ENCODE peak calls at places on chromosomes 4 and X, in four cellular contexts. Q is H1, C is GM12878, T is GM23248. O is an unnamed sample.
A peak's percentile ranks its signal among the peaks of the same experiment; 100 is the strongest.

GRCh38 chr4:126215759-126216158 is 901.0 kb downstream of the FAT4 start:
- DNase-seq in C (no peak), Q (no peak), T (no peak), O (no peak)

GRCh38 chr4:20592666-20593065 is 107.6 kb upstream of the PACRGL start:
- DNase-seq in T (peak; percentile 45), C (no peak), Q (no peak), O (peak; percentile 17)

GRCh38 chr4:136946307-136946907 is 585.9 kb downstream of the PCDH18 start:
- DNase-seq in Q (no peak), C (no peak), T (no peak), O (no peak)

GRCh38 chr4:152106113-152106763 is 345.4 kb upstream of the GATB start:
- DNase-seq in T (peak; percentile 97), Q (no peak), C (no peak), O (peak; percentile 90)

GRCh38 chrX:123834116-123834515 is 25.7 kb upstream of the XIAP start:
- DNase-seq in T (no peak), C (no peak), Q (no peak), O (no peak)

GRCh38 chr4:88230399-88230798 is 54.0 kb downstream of the PPM1K start:
- DNase-seq in T (no peak), C (no peak), Q (no peak), O (no peak)

GRCh38 chrX:50697691-50698090 is 116.3 kb downstream of the SHROOM4 start:
- DNase-seq in C (no peak), T (peak; percentile 74), Q (no peak), O (peak; percentile 44)

GRCh38 chr4:128524311-128524710 is 236.7 kb upstream of the PGRMC2 start:
- DNase-seq in Q (no peak), C (no peak), T (peak; percentile 96), O (peak; percentile 39)

GRCh38 chrX:41382699-41383645 is 49.0 kb downstream of the DDX3X start:
- DNase-seq in T (peak; percentile 66), C (no peak), Q (no peak), O (peak; percentile 56)

GRCh38 chr4:156377036-156377700 is 423.5 kb upstream of the CTSO start:
- DNase-seq in C (no peak), T (peak; percentile 64), Q (no peak), O (no peak)

GRCh38 chr4:82044141-82044993 is 329.4 kb downstream of the HNRNPD start:
- DNase-seq in T (peak; percentile 71), C (no peak), Q (peak; percentile 84), O (peak; percentile 85)

GRCh38 chr4:108030332-108030731 is 40.6 kb downstream of the HADH start:
- DNase-seq in C (no peak), Q (no peak), T (peak; percentile 87), O (peak; percentile 71)

GRCh38 chr4:173189117-173189693 is 20.6 kb downstream of the GALNT7 start:
- DNase-seq in C (no peak), T (peak; percentile 41), Q (no peak), O (no peak)

GRCh38 chr4:183407128-183407585 is 37.3 kb upstream of the CDKN2AIP start:
- DNase-seq in Q (peak; percentile 99), T (peak; percentile 82), C (peak; percentile 19), O (peak; percentile 91)

GRCh38 chrX:40247382-40247781 is 149.6 kb upstream of the BCOR start:
- DNase-seq in T (no peak), Q (no peak), C (no peak), O (no peak)

GRCh38 chr4:69731826-69732225 is 28.6 kb downstream of the SULT1B1 start:
- DNase-seq in C (no peak), T (no peak), Q (no peak), O (peak; percentile 40)

GRCh38 chr4:183860726-183861125 is 44.4 kb upstream of the STOX2 start:
- DNase-seq in T (no peak), C (no peak), Q (no peak), O (no peak)

GRCh38 chr4:19304028-19304427 is 947.7 kb upstream of the SLIT2 start:
- DNase-seq in T (no peak), C (no peak), Q (no peak), O (no peak)

GRCh38 chr4:167023359-167023925 is 210.9 kb downstream of the SPOCK3 start:
- DNase-seq in T (no peak), C (peak; percentile 3), Q (no peak), O (no peak)

GRCh38 chrX:50913520-50913919 is 3.0 kb downstream of the BMP15 start:
- DNase-seq in C (no peak), Q (no peak), T (no peak), O (no peak)

GRCh38 chrX:121987163-121987562 is 939.8 kb downstream of the GLUD2 start:
- DNase-seq in Q (no peak), C (no peak), T (peak; percentile 64), O (no peak)

GRCh38 chr4:125789018-125789417 is 474.3 kb downstream of the FAT4 start:
- DNase-seq in C (no peak), T (no peak), Q (no peak), O (no peak)

GRCh38 chr4:38177792-38178665 is 217.8 kb downstream of the PTTG2 start:
- DNase-seq in Q (no peak), T (peak; percentile 66), C (no peak), O (no peak)

GRCh38 chrX:9133426-9133825 is 99.5 kb upstream of the FAM9B start:
- DNase-seq in T (peak; percentile 53), Q (no peak), C (no peak), O (no peak)

GRCh38 chr4:82223715-82224114 is 150.1 kb downstream of the HNRNPD start:
- DNase-seq in C (no peak), Q (no peak), T (no peak), O (no peak)

GRCh38 chrX:38262715-38263620 is 42.3 kb upstream of the SRPX start:
- DNase-seq in Q (no peak), T (peak; percentile 1), C (no peak), O (no peak)

GRCh38 chr4:37799941-37800554 is 26.4 kb upstream of the PGM2 start:
- DNase-seq in Q (no peak), C (no peak), T (peak; percentile 3), O (no peak)

GRCh38 chrX:45771114-45771513 is 570.4 kb upstream of the DIPK2B start:
- DNase-seq in Q (no peak), C (no peak), T (peak; percentile 91), O (peak; percentile 68)

GRCh38 chr4:104989363-104989762 is 157.3 kb upstream of the TET2 start:
- DNase-seq in C (no peak), Q (no peak), T (no peak), O (no peak)

GRCh38 chrX:51144828-51145442 is 187.7 kb upstream of the NUDT10 start:
- DNase-seq in C (peak; percentile 1), T (peak; percentile 37), Q (peak; percentile 43), O (peak; percentile 62)

GRCh38 chr4:71630783-71631182 is 153.1 kb downstream of the GC start:
- DNase-seq in Q (no peak), C (no peak), T (no peak), O (no peak)

DNA sequence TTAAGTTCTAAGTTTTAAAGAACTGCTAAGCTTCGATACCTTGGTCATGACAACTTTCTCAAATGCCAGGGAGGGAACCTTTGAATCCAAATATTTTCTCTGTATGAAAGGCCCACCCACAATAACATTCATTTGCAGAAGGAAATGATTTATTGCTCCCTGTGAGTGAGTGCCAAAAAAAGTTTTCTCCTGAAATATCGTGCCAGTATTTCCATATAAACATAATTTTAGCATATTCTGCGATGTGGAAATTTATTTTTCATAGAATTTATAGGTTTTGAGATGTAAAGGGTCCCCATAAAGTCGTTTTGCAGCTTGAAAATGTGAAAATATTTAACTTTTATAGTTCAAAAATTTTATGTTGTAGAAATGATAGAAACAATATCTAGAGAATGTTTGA is 53.9 kb downstream of the BMPR1B start:
- DNase-seq in C (no peak), T (no peak), Q (no peak), O (no peak)
- H3K79me2 ChIP-seq in C (no peaks in the 10 kb centered on the region), T (no peaks in the 10 kb centered on the region), Q (no peaks in the 10 kb centered on the region), O (no peaks in the 10 kb centered on the region)

GRCh38 chr4:36241771-36242170 is 2.5 kb downstream of the ARAP2 start:
- DNase-seq in T (no peak), Q (no peak), C (peak; percentile 53), O (no peak)

GRCh38 chr4:36237366-36238353 is 6.7 kb downstream of the ARAP2 start:
- DNase-seq in Q (no peak), T (no peak), C (no peak), O (no peak)

GRCh38 chr4:36244257-36245084 is at the start of gene ARAP2:
- DNase-seq in C (no peak), T (peak; percentile 21), Q (peak; percentile 67), O (peak; percentile 90)

GRCh38 chr4:36243355-36244256 is 708 bp downstream of the ARAP2 start:
- DNase-seq in C (no peak), Q (peak; percentile 67), T (peak; percentile 17), O (peak; percentile 68)

DNA sequence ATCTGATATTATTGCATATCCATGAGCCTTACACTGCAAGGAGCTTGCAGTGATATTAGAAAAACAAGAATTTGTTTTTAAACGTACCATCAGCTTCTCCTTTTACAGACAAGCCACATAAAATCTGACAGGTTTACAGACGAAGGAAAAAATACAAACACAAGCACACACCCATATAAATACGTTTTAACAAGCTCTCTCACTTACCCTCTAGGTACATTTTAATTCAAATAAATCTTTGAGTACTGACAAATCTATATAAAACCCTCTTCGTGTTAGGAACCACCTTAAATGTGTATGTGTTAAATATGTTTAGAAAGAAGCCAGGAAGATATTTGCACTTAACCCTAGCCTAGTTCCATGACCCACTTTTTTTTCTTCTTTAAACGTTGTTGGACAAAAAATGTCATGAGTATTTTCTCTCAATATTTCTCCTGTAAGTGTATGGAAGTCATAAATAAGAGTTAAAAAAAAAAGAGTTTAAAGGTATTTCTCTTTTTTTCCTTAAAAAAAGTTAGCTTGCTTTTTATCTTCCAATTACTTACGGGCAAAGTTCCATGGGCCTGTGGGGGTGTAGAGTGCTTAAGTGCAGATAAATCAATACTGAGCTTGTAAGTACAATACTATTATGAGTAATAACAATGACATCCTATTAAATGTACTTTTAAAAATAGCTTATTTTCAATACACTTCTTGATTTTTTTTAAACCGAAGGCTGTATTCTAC is 1.5 kb downstream of the ARAP2 start:
- DNase-seq in T (no peak), Q (no peak), C (no peak), O (no peak)
- H3K4me2 ChIP-seq in T (no peak overlapping the region), Q (no peak overlapping the region), C (peak overlapping the region; percentile 72), O (peak overlapping the region; percentile 83)

DNA sequence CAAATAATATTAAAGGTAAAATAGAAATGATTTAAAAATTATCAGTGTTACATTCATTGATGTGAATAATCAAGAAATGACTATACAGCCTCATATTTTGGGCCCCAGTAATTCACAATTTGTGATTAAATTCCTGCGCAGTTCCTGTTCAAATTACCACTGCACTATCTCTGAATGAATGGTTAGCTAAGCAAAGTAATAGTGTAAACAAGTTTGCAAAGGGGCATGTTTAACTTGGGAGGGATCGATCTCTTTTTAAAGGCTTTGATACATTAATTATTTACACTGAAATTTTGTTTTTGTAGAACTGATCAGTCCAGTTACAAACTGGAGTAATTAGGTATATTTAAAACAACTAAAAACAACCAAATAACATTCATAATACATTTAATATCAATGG is 784.4 kb downstream of the RPA4 start:
- DNase-seq in C (no peak), T (no peak), Q (no peak), O (no peak)
- H3K79me2 ChIP-seq in C (no peaks in the 10 kb centered on the region), T (no peaks in the 10 kb centered on the region), Q (no peaks in the 10 kb centered on the region), O (no peaks in the 10 kb centered on the region)

GRCh38 chrX:153494541-153495361 is at the start of gene BGN:
- DNase-seq in Q (peak; percentile 55), C (no peak), T (peak; percentile 71), O (peak; percentile 59)
- H3K4me2 ChIP-seq in Q (peak within 1 kb of the TSS; percentile 54), C (no peak within 1 kb of the TSS), T (peak within 1 kb of the TSS; percentile 80), O (peak within 1 kb of the TSS; percentile 76)

GRCh38 chr4:55951191-55951922 is 2.6 kb downstream of the CEP135 start:
- DNase-seq in Q (no peak), T (no peak), C (no peak), O (no peak)
- H3K79me2 ChIP-seq in Q (peaks cover 20% of the 10 kb centered on the region), T (peaks cover 36% of the 10 kb centered on the region), C (peaks cover 29% of the 10 kb centered on the region), O (peaks cover 29% of the 10 kb centered on the region)

O was measured in hepatocyte.